ENCODE peak calls at places on chromosomes 7 and 10, in five cellular contexts. V is brain microvascular endothelial cell, D is hepatocyte, M is thoracic aorta, Y is OCI-LY7. K is an unnamed sample.

GRCh38 chr10:122561212-122561611 is 658 bp downstream of the DMBT1 start:
- DNase-seq in V (no peak), D (peak; percentile 46), M (no peak), Y (no peak), K (no peak)

GRCh38 chr10:103660364-103661197 is 167.1 kb downstream of the NEURL1 start:
- DNase-seq in V (peak; percentile 56), D (no peak), M (no peak), Y (no peak), K (no peak)

GRCh38 chr10:52314822-52315552 is 906 bp downstream of the DKK1 start:
- DNase-seq in V (peak; percentile 56), D (peak; percentile 30), M (no peak), Y (no peak), K (peak; percentile 27)

GRCh38 chr10:43398939-43399871 is 9.8 kb downstream of the HNRNPF start:
- DNase-seq in V (peak; percentile 52), D (no peak), M (no peak), Y (no peak), K (no peak)

GRCh38 chr10:83343676-83344075 is 795.6 kb upstream of the GHITM start:
- DNase-seq in V (no peak), D (no peak), M (no peak), Y (no peak), K (no peak)

GRCh38 chr7:68733219-68734143 is 864.8 kb upstream of the AUTS2 start:
- DNase-seq in V (no peak), D (no peak), M (no peak), Y (no peak), K (no peak)

GRCh38 chr10:128165536-128165935 is 39.3 kb upstream of the MKI67 start:
- DNase-seq in V (no peak), D (no peak), M (no peak), Y (no peak), K (no peak)

GRCh38 chr7:139727151-139727705 is 50.6 kb downstream of the HIPK2 start:
- DNase-seq in V (no peak), D (no peak), M (no peak), Y (no peak), K (no peak)

GRCh38 chr10:86335831-86336230 is 30.8 kb downstream of the GRID1 start:
- DNase-seq in V (no peak), D (no peak), M (no peak), Y (no peak), K (no peak)

GRCh38 chr10:23525406-23525805 is 86.5 kb downstream of the OTUD1 start:
- DNase-seq in V (no peak), D (peak; percentile 11), M (no peak), Y (peak; percentile 22), K (no peak)

GRCh38 chr7:82678716-82679115 is 235.1 kb upstream of the CACNA2D1 start:
- DNase-seq in V (no peak), D (no peak), M (no peak), Y (peak; percentile 33), K (no peak)

GRCh38 chr10:77505431-77506334 is 131.9 kb downstream of the KCNMA1 start:
- DNase-seq in V (peak; percentile 75), D (peak; percentile 23), M (no peak), Y (no peak), K (no peak)

GRCh38 chr7:25944777-25945176 is 207.2 kb upstream of the NFE2L3 start:
- DNase-seq in V (no peak), D (no peak), M (no peak), Y (no peak), K (no peak)

GRCh38 chr10:119541046-119541445 is 1.5 kb downstream of the RGS10 start:
- DNase-seq in V (no peak), D (no peak), M (no peak), Y (no peak), K (no peak)

GRCh38 chr7:49774459-49775064 is 1.1 kb downstream of the VWC2 start:
- DNase-seq in V (no peak), D (no peak), M (no peak), Y (no peak), K (no peak)
- H3K27ac ChIP-seq in V (no peak overlapping the region), D (no peak overlapping the region), M (no peak overlapping the region), Y (no peak overlapping the region), K (no peak overlapping the region)

DNA sequence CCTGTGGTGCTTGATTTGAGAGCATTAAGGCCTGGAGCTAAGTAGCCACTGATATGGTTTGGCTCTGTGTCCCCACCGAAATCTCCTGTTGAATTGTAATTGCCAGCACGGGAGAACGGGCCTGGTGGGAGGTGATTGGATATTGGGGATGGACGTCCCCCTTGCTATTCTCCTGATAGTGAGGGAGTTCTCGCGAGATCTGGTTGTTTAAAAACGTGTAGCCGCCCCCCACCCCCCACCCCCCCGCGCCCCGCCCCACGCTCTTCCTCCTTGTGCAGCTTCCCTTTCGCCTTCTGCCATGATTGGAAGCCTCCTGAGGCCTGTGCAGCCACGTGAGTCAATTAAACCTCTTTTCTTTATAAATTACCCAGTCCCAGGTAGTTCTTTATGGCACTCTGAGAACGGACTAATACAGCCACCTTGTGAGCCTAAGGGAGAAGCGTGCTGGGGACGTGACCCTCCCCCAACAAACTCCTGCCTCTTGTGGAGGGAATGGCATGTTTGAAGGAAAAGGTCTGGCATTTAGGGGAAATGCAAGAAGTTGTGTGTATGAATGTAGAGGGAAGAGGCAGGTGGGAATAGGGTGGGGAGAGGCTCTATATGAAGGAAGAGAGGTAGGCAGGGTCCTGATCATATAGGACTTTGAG is 118.0 kb upstream of the KMT2C start:
- DNase-seq in V (no peak), D (no peak), M (no peak), Y (no peak), K (no peak)
- TF ChIP-seq CTCF in V (no peak), D (no peak), M (no peak), Y (no peak), K (no peak)

GRCh38 chr10:102309916-102310315 is 64.6 kb downstream of the GBF1 start:
- DNase-seq in V (no peak), D (no peak), M (no peak), Y (no peak), K (no peak)
- H3K27ac ChIP-seq in V (peak overlapping the region; percentile 31), D (peak overlapping the region; percentile 77), M (no peak overlapping the region), Y (no peak overlapping the region), K (no peak overlapping the region)

DNA sequence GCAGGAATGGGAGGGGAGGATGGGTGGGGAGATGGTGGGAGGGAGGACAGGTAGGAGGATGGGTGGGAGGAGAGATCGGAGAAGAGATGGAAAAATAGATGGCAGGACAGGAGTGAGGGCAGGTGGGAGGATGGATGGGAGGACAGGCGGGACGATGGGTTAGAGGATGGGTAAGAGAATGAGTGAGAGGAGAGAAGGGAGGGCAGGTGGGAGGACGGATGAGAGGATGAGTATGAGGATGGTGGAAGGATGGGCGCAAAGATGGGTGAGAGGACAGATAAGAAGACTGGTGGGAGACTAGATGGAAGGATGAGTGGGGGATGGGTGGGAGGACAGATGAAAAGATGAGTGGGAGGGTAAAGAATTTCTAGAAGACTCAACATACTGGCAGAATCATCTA is 438.6 kb downstream of the PLXNA4 start:
- DNase-seq in V (no peak), D (no peak), M (no peak), Y (no peak), K (no peak)
- TF ChIP-seq CTCF in V (no peak), D (no peak), M (no peak), Y (no peak), K (no peak)

GRCh38 chr7:116583653-116584052 is 58.8 kb downstream of the CAV1 start:
- DNase-seq in V (no peak), D (no peak), M (no peak), Y (peak; percentile 61), K (no peak)
- H3K27ac ChIP-seq in V (peak overlapping the region; percentile 73), D (no peak overlapping the region), M (peak overlapping the region; percentile 70), Y (no peak overlapping the region), K (no peak overlapping the region)

DNA sequence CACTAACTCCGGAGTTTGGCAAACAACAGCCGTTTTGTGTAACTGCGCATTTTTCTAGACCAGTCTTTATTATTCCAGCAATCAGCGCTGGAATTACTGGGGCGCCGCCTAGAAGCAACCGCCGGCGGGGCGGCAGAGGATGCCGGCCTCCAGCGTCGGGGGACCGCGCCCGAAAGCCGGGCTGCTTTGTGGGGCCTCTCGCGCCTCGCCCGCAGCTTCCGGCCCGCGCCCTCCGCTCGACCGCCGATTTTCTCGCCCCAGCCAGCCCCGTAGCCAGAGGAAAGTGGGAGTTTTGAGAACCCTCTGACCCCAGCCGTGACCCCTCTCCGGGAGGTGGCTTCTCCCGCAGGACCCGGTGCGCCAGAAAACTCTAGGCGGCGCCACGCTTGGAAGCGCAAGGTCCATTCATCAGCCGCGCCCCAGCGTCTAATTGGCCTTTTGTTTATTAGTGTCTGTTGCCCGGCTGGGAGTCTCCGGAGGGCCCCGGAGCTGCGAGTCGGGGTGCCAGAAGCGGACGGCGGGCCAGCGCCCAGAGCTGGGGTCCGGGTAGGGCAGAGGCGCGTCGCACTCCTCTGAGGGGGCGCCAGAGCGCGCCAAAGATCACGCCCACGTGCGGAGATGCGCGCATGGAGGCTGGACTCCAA is 10.7 kb downstream of the EMX2 start:
- DNase-seq in V (no peak), D (no peak), M (no peak), Y (no peak), K (no peak)
- TF ChIP-seq CTCF in V (no peak), D (peak; percentile 11), M (no peak), Y (no peak), K (no peak)

GRCh38 chr10:118042827-118043242 is 3.9 kb downstream of the RAB11FIP2 start:
- DNase-seq in V (no peak), D (no peak), M (no peak), Y (no peak), K (no peak)
- H3K27ac ChIP-seq in V (no peak overlapping the region), D (no peak overlapping the region), M (no peak overlapping the region), Y (no peak overlapping the region), K (no peak overlapping the region)

GRCh38 chr7:80294321-80294720 is 159.7 kb downstream of the GNAI1 start:
- DNase-seq in V (peak; percentile 38), D (no peak), M (no peak), Y (no peak), K (no peak)

GRCh38 chr7:80286611-80287010 is 152.0 kb downstream of the GNAI1 start:
- DNase-seq in V (no peak), D (no peak), M (no peak), Y (no peak), K (no peak)

GRCh38 chr7:80287400-80288174 is 153.0 kb downstream of the GNAI1 start:
- DNase-seq in V (no peak), D (no peak), M (no peak), Y (no peak), K (no peak)

GRCh38 chr7:80284848-80285247 is 150.2 kb downstream of the GNAI1 start:
- DNase-seq in V (peak; percentile 75), D (peak; percentile 18), M (no peak), Y (no peak), K (no peak)

GRCh38 chr7:80288175-80289122 is 153.8 kb downstream of the GNAI1 start:
- DNase-seq in V (peak; percentile 98), D (no peak), M (no peak), Y (no peak), K (no peak)
- TF ChIP-seq CTCF in V (peak; percentile 36), D (peak; percentile 7), M (no peak), Y (no peak), K (no peak)

K was measured in right lobe of liver.